ENCODE peak calls at places on chromosomes 4 and X, in six cellular contexts. One of them, this sample, is unnamed.
A peak's percentile ranks its signal among the peaks of the same experiment; 100 is the strongest.

GRCh38 chrX:115892787-115893671 is 277.5 kb upstream of the AGTR2 start:
- DNase-seq in heart left ventricle: no peak
- DNase-seq in AG08395: peak; percentile 53
- DNase-seq in endothelial cell of umbilical vein: no peak
- DNase-seq in memory B cell: no peak
- DNase-seq in NCI-H774: peak; percentile 54
- DNase-seq in this sample: no peak

GRCh38 chrX:134676440-134676839 is 18.2 kb upstream of the PLAC1 start:
- DNase-seq in memory B cell: no peak
- DNase-seq in AG08395: peak; percentile 66
- DNase-seq in endothelial cell of umbilical vein: peak; percentile 13
- DNase-seq in NCI-H774: no peak
- DNase-seq in heart left ventricle: no peak
- DNase-seq in this sample: peak; percentile 7

GRCh38 chr4:122548452-122548851 is 72.4 kb downstream of the IL21 start:
- DNase-seq in memory B cell: no peak
- DNase-seq in heart left ventricle: no peak
- DNase-seq in AG08395: no peak
- DNase-seq in NCI-H774: no peak
- DNase-seq in endothelial cell of umbilical vein: no peak
- DNase-seq in this sample: no peak

GRCh38 chrX:16603822-16604221 is 46.1 kb upstream of the S100G start:
- DNase-seq in heart left ventricle: no peak
- DNase-seq in AG08395: no peak
- DNase-seq in memory B cell: no peak
- DNase-seq in NCI-H774: no peak
- DNase-seq in endothelial cell of umbilical vein: peak; percentile 35
- DNase-seq in this sample: no peak

GRCh38 chr4:43277003-43277402 is 384.5 kb downstream of the GRXCR1 start:
- DNase-seq in AG08395: no peak
- DNase-seq in memory B cell: no peak
- DNase-seq in heart left ventricle: no peak
- DNase-seq in NCI-H774: no peak
- DNase-seq in endothelial cell of umbilical vein: no peak
- DNase-seq in this sample: no peak

GRCh38 chr4:49032440-49033161 is 46.5 kb downstream of the CWH43 start:
- DNase-seq in NCI-H774: no peak
- DNase-seq in AG08395: peak; percentile 19
- DNase-seq in heart left ventricle: no peak
- DNase-seq in memory B cell: no peak
- DNase-seq in endothelial cell of umbilical vein: peak; percentile 19
- DNase-seq in this sample: peak; percentile 15

GRCh38 chr4:77566148-77566547 is 39.5 kb upstream of the CXCL13 start:
- DNase-seq in heart left ventricle: no peak
- DNase-seq in NCI-H774: no peak
- DNase-seq in AG08395: no peak
- DNase-seq in endothelial cell of umbilical vein: no peak
- DNase-seq in memory B cell: no peak
- DNase-seq in this sample: no peak

GRCh38 chr4:101279377-101279871 is 67.9 kb downstream of the PPP3CA start:
- DNase-seq in heart left ventricle: peak; percentile 68
- DNase-seq in memory B cell: no peak
- DNase-seq in NCI-H774: no peak
- DNase-seq in AG08395: peak; percentile 82
- DNase-seq in endothelial cell of umbilical vein: peak; percentile 67
- DNase-seq in this sample: no peak